ENCODE peak calls at places on chromosomes 3 and 15, in five cellular contexts. D is AG10803, C is GM10248, R is naive B cell, M is NCI-H1694. E is an unnamed sample.

GRCh38 chr15:101369676-101370075 is 74.6 kb upstream of the SNRPA1 start:
- DNase-seq in D (no peak), C (no peak), R (no peak), M (no peak), E (no peak)

GRCh38 chr3:123640311-123641083 is 55.6 kb upstream of the HACD2 start:
- DNase-seq in D (peak), C (no peak), R (no peak), M (no peak), E (peak)

GRCh38 chr15:64072812-64073211 is 20.8 kb downstream of the CIAO2A start:
- DNase-seq in D (no peak), C (no peak), R (no peak), M (no peak), E (no peak)

GRCh38 chr3:49638445-49638844 is 35.7 kb upstream of the APEH start:
- DNase-seq in D (peak), C (no peak), R (no peak), M (no peak), E (peak)

GRCh38 chr3:170641510-170642236 is 55.8 kb upstream of the SLC7A14 start:
- DNase-seq in D (peak), C (no peak), R (no peak), M (no peak), E (peak)

GRCh38 chr15:62075595-62076279 is 9.0 kb downstream of the C2CD4A start:
- DNase-seq in D (peak), C (no peak), R (no peak), M (no peak), E (peak)

GRCh38 chr3:73685061-73685460 is 60.3 kb upstream of the PDZRN3 start:
- DNase-seq in D (no peak), C (no peak), R (no peak), M (no peak), E (no peak)

GRCh38 chr3:100106094-100106493 is 8.2 kb downstream of the FILIP1L start:
- DNase-seq in D (no peak), C (no peak), R (no peak), M (no peak), E (no peak)

GRCh38 chr15:35184646-35185045 is 99.6 kb upstream of the NANOGP8 start:
- DNase-seq in D (no peak), C (no peak), R (no peak), M (no peak), E (no peak)

GRCh38 chr3:123749716-123750115 is 134.4 kb downstream of the MYLK start:
- DNase-seq in D (peak), C (no peak), R (no peak), M (no peak), E (peak)

GRCh38 chr15:90991587-90992285 is 2.6 kb downstream of the PRC1 start:
- DNase-seq in D (no peak), C (no peak), R (no peak), M (no peak), E (no peak)

GRCh38 chr3:24377218-24377993 is 117.2 kb downstream of the THRB start:
- DNase-seq in D (no peak), C (no peak), R (no peak), M (no peak), E (no peak)

E was measured in AG20443.